ENCODE peak calls at places on chromosomes 16 and 17, in four cellular contexts. Z, I, C and J are unnamed samples.

GRCh38 chr17:49565948-49566491 is 9.7 kb upstream of the NXPH3 start:
- DNase-seq in Z (no peak), I (peak; percentile 47), C (peak; percentile 77), J (peak; percentile 90)

GRCh38 chr17:8488931-8489330 is 53.2 kb downstream of the NDEL1 start:
- DNase-seq in Z (peak; percentile 47), I (peak; percentile 95), C (peak; percentile 70), J (peak; percentile 98)

GRCh38 chr16:6558133-6558532 is 774.5 kb upstream of the RBFOX1 start:
- DNase-seq in Z (no peak), I (no peak), C (no peak), J (no peak)

GRCh38 chr16:73062640-73063283 is 14.8 kb upstream of the ZFHX3 start:
- DNase-seq in Z (no peak), I (no peak), C (no peak), J (no peak)

GRCh38 chr16:81189100-81189664 is 49.3 kb upstream of the BCO1 start:
- DNase-seq in Z (no peak), I (peak; percentile 96), C (peak; percentile 8), J (peak; percentile 39)

GRCh38 chr17:74008196-74008595 is 195.3 kb upstream of the RPL38 start:
- DNase-seq in Z (peak; percentile 43), I (no peak), C (no peak), J (peak; percentile 2)

GRCh38 chr17:17120716-17121115 is 78.5 kb downstream of the MPRIP start:
- DNase-seq in Z (no peak), I (peak; percentile 43), C (no peak), J (peak; percentile 53)

GRCh38 chr17:57554826-57555635 is 190.1 kb downstream of the CCDC182 start:
- DNase-seq in Z (no peak), I (no peak), C (no peak), J (peak; percentile 57)

GRCh38 chr17:68824707-68825106 is 130.5 kb downstream of the ABCA8 start:
- DNase-seq in Z (no peak), I (no peak), C (no peak), J (no peak)

GRCh38 chr17:76354317-76354729 is 607 bp upstream of the PRPSAP1 start:
- DNase-seq in Z (no peak), I (no peak), C (no peak), J (no peak)

GRCh38 chr17:76493505-76494167 is 7.6 kb downstream of the RHBDF2 start:
- DNase-seq in Z (no peak), I (no peak), C (no peak), J (peak; percentile 17)

GRCh38 chr16:35746963-35747657 is 2287.7 kb downstream of the TP53TG3F start:
- DNase-seq in Z (no peak), I (no peak), C (no peak), J (no peak)

GRCh38 chr16:48184681-48185080 is 28.9 kb upstream of the ABCC12 start:
- DNase-seq in Z (no peak), I (no peak), C (no peak), J (no peak)

GRCh38 chr17:9409430-9409829 is 166.2 kb downstream of the STX8 start:
- DNase-seq in Z (no peak), I (peak; percentile 49), C (no peak), J (no peak)

GRCh38 chr17:74962622-74963394 is 9.8 kb downstream of the HID1 start:
- DNase-seq in Z (no peak), I (no peak), C (no peak), J (no peak)

GRCh38 chr17:76558210-76559095 is 18.6 kb downstream of the PRCD start:
- DNase-seq in Z (peak; percentile 38), I (peak; percentile 53), C (no peak), J (peak; percentile 42)

GRCh38 chr16:77459534-77460412 is 24.9 kb upstream of the ADAMTS18 start:
- DNase-seq in Z (no peak), I (no peak), C (no peak), J (peak; percentile 71)

GRCh38 chr17:27577124-27577761 is 53.7 kb upstream of the LGALS9 start:
- DNase-seq in Z (no peak), I (peak; percentile 77), C (no peak), J (peak; percentile 73)

GRCh38 chr16:48605518-48606110 is 4.4 kb downstream of the N4BP1 start:
- DNase-seq in Z (no peak), I (peak; percentile 18), C (no peak), J (no peak)

GRCh38 chr17:4375039-4375748 is 8.7 kb upstream of the UBE2G1 start:
- DNase-seq in Z (no peak), I (no peak), C (no peak), J (no peak)

GRCh38 chr16:65975049-65975708 is 391.3 kb upstream of the CDH5 start:
- DNase-seq in Z (peak; percentile 66), I (peak; percentile 73), C (no peak), J (peak; percentile 73)

GRCh38 chr17:44350733-44351226 is 5.7 kb downstream of the GRN start:
- DNase-seq in Z (peak; percentile 73), I (peak; percentile 51), C (no peak), J (peak; percentile 66)

GRCh38 chr17:79646721-79647455 is 36.0 kb upstream of the RBFOX3 start:
- DNase-seq in Z (no peak), I (no peak), C (no peak), J (no peak)

GRCh38 chr17:6453279-6454024 is 9.2 kb downstream of the PIMREG start:
- DNase-seq in Z (no peak), I (no peak), C (no peak), J (no peak)

GRCh38 chr17:40109471-40109824 is 9.1 kb upstream of the NR1D1 start:
- DNase-seq in Z (no peak), I (no peak), C (no peak), J (no peak)

GRCh38 chr16:11757671-11758545 is 15.3 kb upstream of the TXNDC11 start:
- DNase-seq in Z (peak; percentile 66), I (peak; percentile 53), C (no peak), J (peak; percentile 92)

GRCh38 chr16:21611178-21611545 is 11.8 kb downstream of the METTL9 start:
- DNase-seq in Z (no peak), I (peak; percentile 52), C (no peak), J (peak; percentile 54)

GRCh38 chr17:60559659-60559994 is 33.6 kb upstream of the APPBP2 start:
- DNase-seq in Z (no peak), I (no peak), C (no peak), J (no peak)

GRCh38 chr16:12826559-12826958 is 22.9 kb upstream of the CPPED1 start:
- DNase-seq in Z (no peak), I (no peak), C (no peak), J (no peak)

GRCh38 chr16:1474047-1474446 is 781 bp downstream of the CLCN7 start:
- DNase-seq in Z (no peak), I (peak; percentile 23), C (no peak), J (peak; percentile 27)

GRCh38 chr17:75103601-75104554 is 5.9 kb upstream of the ARMC7 start:
- DNase-seq in Z (peak; percentile 55), I (no peak), C (no peak), J (no peak)

GRCh38 chr16:17068524-17068923 is 402.2 kb downstream of the XYLT1 start:
- DNase-seq in Z (no peak), I (no peak), C (no peak), J (no peak)

DNA sequence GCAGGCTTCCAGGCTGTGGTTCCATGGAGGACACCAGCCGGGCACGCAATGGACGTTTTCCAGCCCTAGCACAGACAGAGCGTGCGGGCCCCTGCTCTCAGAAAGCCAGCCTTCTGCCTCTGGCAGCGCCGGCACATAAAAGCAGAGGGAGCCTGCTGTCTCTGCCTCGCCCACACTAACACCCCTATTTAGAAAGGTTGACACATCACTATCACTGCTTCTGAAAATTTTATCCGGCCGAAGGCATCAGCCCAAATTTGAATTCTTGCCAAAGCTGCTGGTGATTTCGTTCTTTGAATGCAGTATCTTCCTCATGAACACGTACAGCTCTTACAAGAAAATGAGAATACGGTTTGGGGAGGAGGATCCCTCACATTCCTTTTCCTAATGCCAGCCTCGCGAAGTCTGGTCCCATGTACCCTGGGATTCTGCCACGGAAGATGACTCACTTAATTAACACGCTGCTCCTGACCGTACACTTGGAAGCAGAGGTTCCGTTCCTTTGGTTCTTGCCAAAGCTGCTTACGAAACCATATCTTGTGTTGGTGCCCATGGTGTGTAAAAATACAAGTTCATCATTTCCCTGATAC is 1.3 kb upstream of the RAB11FIP3 start:
- DNase-seq in Z (peak; percentile 64), I (peak; percentile 98), C (peak; percentile 83), J (peak; percentile 93)
- H3K4me3 ChIP-seq in Z (peak overlapping the region; percentile 72), I (peak overlapping the region; percentile 77), C (peak overlapping the region; percentile 82), J (peak overlapping the region; percentile 69)

GRCh38 chr16:318628-319027 is 33.9 kb downstream of the AXIN1 start:
- DNase-seq in Z (peak; percentile 50), I (no peak), C (no peak), J (no peak)
- TF ChIP-seq CTCF in Z (no peak), I (no peak), C (no peak), J (peak; percentile 18)

DNA sequence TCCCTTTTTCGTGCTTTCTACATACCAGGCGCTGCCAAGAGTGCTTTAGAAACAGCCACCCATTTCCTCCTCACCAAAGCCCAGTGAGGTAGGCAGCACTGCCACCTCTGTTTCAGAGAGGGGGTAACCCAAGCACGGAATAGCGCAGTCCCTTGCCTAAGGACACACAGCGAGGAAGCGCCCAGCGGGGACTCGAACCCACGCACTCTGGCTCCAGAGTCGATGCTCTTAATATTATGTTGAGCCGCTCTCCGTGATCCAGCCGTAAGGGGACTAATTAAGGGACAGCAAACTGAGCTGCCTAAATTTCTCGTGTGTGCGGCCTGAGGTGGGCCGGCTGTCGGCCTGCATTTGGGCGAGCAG is 490 bp downstream of the CES1 start:
- DNase-seq in Z (peak; percentile 9), I (no peak), C (no peak), J (no peak)
- H3K4me3 ChIP-seq in Z (peak overlapping the region; percentile 36), I (no peak overlapping the region), C (no peak overlapping the region), J (no peak overlapping the region)

GRCh38 chr16:27080870-27081269 is 14.1 kb downstream of the C16orf82 start:
- DNase-seq in Z (peak; percentile 37), I (peak; percentile 2), C (no peak), J (peak; percentile 39)
- TF ChIP-seq CTCF in Z (no peak), I (peak; percentile 48), C (peak; percentile 9), J (peak; percentile 69)